ENCODE peak calls at places on chromosomes 1 and 21, in five cellular contexts. One of them, this sample, is unnamed.
A peak's percentile ranks its signal among the peaks of the same experiment; 100 is the strongest.

GRCh38 chr1:70509996-70510876 is 99.2 kb downstream of the CTH start:
- DNase-seq in fibroblast of the conjunctiva: peak; percentile 97
- DNase-seq in colonic mucosa: no peak
- DNase-seq in suprapubic skin: no peak
- DNase-seq in cardiac muscle cell: peak; percentile 92
- DNase-seq in this sample: no peak

GRCh38 chr1:206982216-206982615 is 12.0 kb upstream of the FCAMR start:
- DNase-seq in suprapubic skin: no peak
- DNase-seq in fibroblast of the conjunctiva: no peak
- DNase-seq in cardiac muscle cell: peak; percentile 62
- DNase-seq in colonic mucosa: peak; percentile 72
- DNase-seq in this sample: no peak

GRCh38 chr1:31733389-31734219 is 29.8 kb upstream of the COL16A1 start:
- DNase-seq in suprapubic skin: no peak
- DNase-seq in colonic mucosa: no peak
- DNase-seq in cardiac muscle cell: no peak
- DNase-seq in fibroblast of the conjunctiva: no peak
- DNase-seq in this sample: no peak

GRCh38 chr21:42721341-42721824 is 68.0 kb downstream of the PDE9A start:
- DNase-seq in suprapubic skin: no peak
- DNase-seq in fibroblast of the conjunctiva: no peak
- DNase-seq in colonic mucosa: peak; percentile 69
- DNase-seq in cardiac muscle cell: peak; percentile 26
- DNase-seq in this sample: no peak

GRCh38 chr1:24964811-24965570 is 34.9 kb upstream of the RUNX3 start:
- DNase-seq in cardiac muscle cell: no peak
- DNase-seq in colonic mucosa: peak; percentile 48
- DNase-seq in suprapubic skin: no peak
- DNase-seq in fibroblast of the conjunctiva: no peak
- DNase-seq in this sample: no peak

GRCh38 chr1:201076036-201076435 is 36.2 kb downstream of the CACNA1S start:
- DNase-seq in colonic mucosa: no peak
- DNase-seq in suprapubic skin: no peak
- DNase-seq in fibroblast of the conjunctiva: no peak
- DNase-seq in cardiac muscle cell: no peak
- DNase-seq in this sample: no peak

GRCh38 chr1:240619901-240620621 is 8.1 kb upstream of the GREM2 start:
- DNase-seq in colonic mucosa: no peak
- DNase-seq in suprapubic skin: no peak
- DNase-seq in cardiac muscle cell: no peak
- DNase-seq in fibroblast of the conjunctiva: no peak
- DNase-seq in this sample: no peak

GRCh38 chr21:42736646-42737350 is 83.4 kb downstream of the PDE9A start:
- DNase-seq in fibroblast of the conjunctiva: no peak
- DNase-seq in suprapubic skin: peak; percentile 72
- DNase-seq in colonic mucosa: no peak
- DNase-seq in cardiac muscle cell: no peak
- DNase-seq in this sample: no peak

GRCh38 chr1:178946855-178947687 is 76.2 kb upstream of the ANGPTL1 start:
- DNase-seq in fibroblast of the conjunctiva: no peak
- DNase-seq in suprapubic skin: no peak
- DNase-seq in cardiac muscle cell: no peak
- DNase-seq in colonic mucosa: no peak
- DNase-seq in this sample: peak; percentile 29

GRCh38 chr1:26788836-26789611 is 1.3 kb downstream of the PIGV start:
- DNase-seq in suprapubic skin: peak; percentile 93
- DNase-seq in cardiac muscle cell: peak; percentile 90
- DNase-seq in colonic mucosa: peak; percentile 92
- DNase-seq in fibroblast of the conjunctiva: peak; percentile 82
- DNase-seq in this sample: peak; percentile 84

GRCh38 chr21:34771512-34772028 is 102.8 kb downstream of the CLIC6 start:
- DNase-seq in cardiac muscle cell: peak; percentile 77
- DNase-seq in fibroblast of the conjunctiva: peak; percentile 90
- DNase-seq in suprapubic skin: no peak
- DNase-seq in colonic mucosa: no peak
- DNase-seq in this sample: no peak

GRCh38 chr1:64691631-64692030 is 53.2 kb upstream of the RAVER2 start:
- DNase-seq in fibroblast of the conjunctiva: no peak
- DNase-seq in cardiac muscle cell: peak; percentile 57
- DNase-seq in colonic mucosa: no peak
- DNase-seq in suprapubic skin: no peak
- DNase-seq in this sample: no peak

GRCh38 chr1:107196973-107197562 is 56.2 kb downstream of the NTNG1 start:
- DNase-seq in colonic mucosa: peak; percentile 35
- DNase-seq in suprapubic skin: no peak
- DNase-seq in fibroblast of the conjunctiva: peak; percentile 5
- DNase-seq in cardiac muscle cell: peak; percentile 5
- DNase-seq in this sample: no peak

GRCh38 chr1:193320281-193320680 is 133.9 kb upstream of the B3GALT2 start:
- DNase-seq in fibroblast of the conjunctiva: no peak
- DNase-seq in suprapubic skin: no peak
- DNase-seq in cardiac muscle cell: no peak
- DNase-seq in colonic mucosa: no peak
- DNase-seq in this sample: no peak

GRCh38 chr1:180515364-180515763 is 13.0 kb upstream of the ACBD6 start:
- DNase-seq in fibroblast of the conjunctiva: no peak
- DNase-seq in cardiac muscle cell: no peak
- DNase-seq in suprapubic skin: no peak
- DNase-seq in colonic mucosa: no peak
- DNase-seq in this sample: no peak

GRCh38 chr1:218592688-218593087 is 247.6 kb downstream of the TGFB2 start:
- DNase-seq in fibroblast of the conjunctiva: no peak
- DNase-seq in suprapubic skin: no peak
- DNase-seq in colonic mucosa: no peak
- DNase-seq in cardiac muscle cell: peak; percentile 25
- DNase-seq in this sample: no peak

GRCh38 chr1:6329851-6330250 is 63.7 kb downstream of the ACOT7 start:
- DNase-seq in fibroblast of the conjunctiva: no peak
- DNase-seq in colonic mucosa: no peak
- DNase-seq in cardiac muscle cell: peak; percentile 71
- DNase-seq in suprapubic skin: no peak
- DNase-seq in this sample: no peak

GRCh38 chr1:198676253-198676652 is 37.4 kb downstream of the PTPRC start:
- DNase-seq in fibroblast of the conjunctiva: no peak
- DNase-seq in cardiac muscle cell: no peak
- DNase-seq in colonic mucosa: no peak
- DNase-seq in suprapubic skin: no peak
- DNase-seq in this sample: no peak

GRCh38 chr1:244322181-244322580 is 129.5 kb downstream of the ADSS2 start:
- DNase-seq in fibroblast of the conjunctiva: no peak
- DNase-seq in suprapubic skin: no peak
- DNase-seq in colonic mucosa: no peak
- DNase-seq in cardiac muscle cell: no peak
- DNase-seq in this sample: no peak

GRCh38 chr1:79472067-79472656 is 465.6 kb upstream of the ADGRL4 start:
- DNase-seq in colonic mucosa: no peak
- DNase-seq in fibroblast of the conjunctiva: no peak
- DNase-seq in suprapubic skin: no peak
- DNase-seq in cardiac muscle cell: no peak
- DNase-seq in this sample: no peak

GRCh38 chr1:153384996-153385580 is 5.8 kb downstream of the S100A8 start:
- DNase-seq in suprapubic skin: no peak
- DNase-seq in fibroblast of the conjunctiva: no peak
- DNase-seq in cardiac muscle cell: no peak
- DNase-seq in colonic mucosa: peak; percentile 15
- DNase-seq in this sample: peak; percentile 22

GRCh38 chr21:46064870-46065214 is 33.1 kb upstream of the COL6A2 start:
- DNase-seq in suprapubic skin: no peak
- DNase-seq in cardiac muscle cell: no peak
- DNase-seq in colonic mucosa: no peak
- DNase-seq in fibroblast of the conjunctiva: no peak
- DNase-seq in this sample: peak; percentile 68

GRCh38 chr1:64471218-64471719 is 1.3 kb downstream of the CACHD1 start:
- DNase-seq in cardiac muscle cell: peak; percentile 21
- DNase-seq in suprapubic skin: no peak
- DNase-seq in colonic mucosa: peak; percentile 39
- DNase-seq in fibroblast of the conjunctiva: no peak
- DNase-seq in this sample: peak; percentile 72

GRCh38 chr1:8560611-8561544 is 243.0 kb downstream of the SLC45A1 start:
- DNase-seq in fibroblast of the conjunctiva: no peak
- DNase-seq in colonic mucosa: peak; percentile 38
- DNase-seq in cardiac muscle cell: peak; percentile 67
- DNase-seq in suprapubic skin: no peak
- DNase-seq in this sample: no peak

GRCh38 chr21:34886554-34887385 is 162.3 kb downstream of the RUNX1 start:
- DNase-seq in colonic mucosa: peak; percentile 44
- DNase-seq in fibroblast of the conjunctiva: no peak
- DNase-seq in cardiac muscle cell: peak; percentile 52
- DNase-seq in suprapubic skin: no peak
- DNase-seq in this sample: no peak

GRCh38 chr1:82818596-82818995 is 1017.9 kb downstream of the ADGRL2 start:
- DNase-seq in suprapubic skin: no peak
- DNase-seq in colonic mucosa: no peak
- DNase-seq in cardiac muscle cell: no peak
- DNase-seq in fibroblast of the conjunctiva: no peak
- DNase-seq in this sample: no peak

GRCh38 chr1:16164821-16165364 is 9.0 kb upstream of the EPHA2 start:
- DNase-seq in fibroblast of the conjunctiva: no peak
- DNase-seq in suprapubic skin: no peak
- DNase-seq in cardiac muscle cell: no peak
- DNase-seq in colonic mucosa: no peak
- DNase-seq in this sample: no peak

This sample was measured in type B pancreatic cell.